ENCODE peak calls at places on chromosomes 2 and 18, in seven cellular contexts. One of them, this sample, is unnamed.

GRCh38 chr2:37819228-37819627 is 105.9 kb upstream of the RMDN2 start:
- DNase-seq in breast epithelium: no peak
- DNase-seq in ovary: no peak
- DNase-seq in A549: no peak
- DNase-seq in heart left ventricle: no peak
- DNase-seq in prostate gland: no peak
- DNase-seq in K562: no peak
- DNase-seq in this sample: no peak

GRCh38 chr2:65177754-65178442 is 48.0 kb upstream of the RAB1A start:
- DNase-seq in ovary: no peak
- DNase-seq in K562: no peak
- DNase-seq in heart left ventricle: no peak
- DNase-seq in breast epithelium: no peak
- DNase-seq in A549: no peak
- DNase-seq in prostate gland: no peak
- DNase-seq in this sample: no peak

GRCh38 chr18:79321625-79322024 is 74.1 kb upstream of the NFATC1 start:
- DNase-seq in prostate gland: no peak
- DNase-seq in A549: no peak
- DNase-seq in K562: no peak
- DNase-seq in heart left ventricle: no peak
- DNase-seq in breast epithelium: no peak
- DNase-seq in ovary: no peak
- DNase-seq in this sample: no peak

GRCh38 chr2:76280676-76281075 is 570.0 kb upstream of the GCFC2 start:
- DNase-seq in A549: no peak
- DNase-seq in ovary: no peak
- DNase-seq in K562: no peak
- DNase-seq in prostate gland: no peak
- DNase-seq in breast epithelium: no peak
- DNase-seq in heart left ventricle: no peak
- DNase-seq in this sample: no peak

GRCh38 chr2:233241803-233242202 is 9.7 kb upstream of the ATG16L1 start:
- DNase-seq in breast epithelium: no peak
- DNase-seq in ovary: no peak
- DNase-seq in prostate gland: no peak
- DNase-seq in K562: no peak
- DNase-seq in A549: no peak
- DNase-seq in heart left ventricle: no peak
- DNase-seq in this sample: no peak

GRCh38 chr18:79400591-79401381 is 5.1 kb downstream of the NFATC1 start:
- DNase-seq in ovary: no peak
- DNase-seq in heart left ventricle: peak
- DNase-seq in prostate gland: no peak
- DNase-seq in breast epithelium: no peak
- DNase-seq in A549: no peak
- DNase-seq in K562: peak
- DNase-seq in this sample: no peak

GRCh38 chr2:60416221-60417008 is 137.0 kb downstream of the BCL11A start:
- DNase-seq in A549: no peak
- DNase-seq in breast epithelium: peak
- DNase-seq in prostate gland: peak
- DNase-seq in ovary: no peak
- DNase-seq in heart left ventricle: peak
- DNase-seq in K562: no peak
- DNase-seq in this sample: peak

GRCh38 chr18:9760641-9761040 is 52.5 kb downstream of the RAB31 start:
- DNase-seq in A549: no peak
- DNase-seq in breast epithelium: no peak
- DNase-seq in heart left ventricle: no peak
- DNase-seq in prostate gland: no peak
- DNase-seq in K562: no peak
- DNase-seq in ovary: no peak
- DNase-seq in this sample: no peak

GRCh38 chr2:102782916-102783315 is 21.1 kb downstream of the TMEM182 start:
- DNase-seq in breast epithelium: no peak
- DNase-seq in heart left ventricle: no peak
- DNase-seq in prostate gland: no peak
- DNase-seq in ovary: no peak
- DNase-seq in K562: no peak
- DNase-seq in A549: no peak
- DNase-seq in this sample: no peak

GRCh38 chr2:10772201-10772867 is 40.3 kb downstream of the PDIA6 start:
- DNase-seq in breast epithelium: no peak
- DNase-seq in K562: no peak
- DNase-seq in prostate gland: no peak
- DNase-seq in heart left ventricle: no peak
- DNase-seq in A549: no peak
- DNase-seq in ovary: no peak
- DNase-seq in this sample: no peak

GRCh38 chr2:85423525-85423924 is 5.0 kb downstream of the SH2D6 start:
- DNase-seq in ovary: no peak
- DNase-seq in breast epithelium: no peak
- DNase-seq in prostate gland: no peak
- DNase-seq in A549: no peak
- DNase-seq in K562: no peak
- DNase-seq in heart left ventricle: no peak
- DNase-seq in this sample: no peak

GRCh38 chr2:213188971-213189899 is 37.8 kb upstream of the IKZF2 start:
- DNase-seq in K562: no peak
- DNase-seq in breast epithelium: no peak
- DNase-seq in prostate gland: no peak
- DNase-seq in heart left ventricle: no peak
- DNase-seq in ovary: no peak
- DNase-seq in A549: no peak
- DNase-seq in this sample: no peak

GRCh38 chr2:141828761-141829160 is 302.1 kb downstream of the LRP1B start:
- DNase-seq in breast epithelium: no peak
- DNase-seq in ovary: no peak
- DNase-seq in A549: no peak
- DNase-seq in prostate gland: no peak
- DNase-seq in heart left ventricle: no peak
- DNase-seq in K562: no peak
- DNase-seq in this sample: no peak

GRCh38 chr2:198807131-198807530 is 650.6 kb downstream of the SATB2 start:
- DNase-seq in K562: no peak
- DNase-seq in breast epithelium: no peak
- DNase-seq in heart left ventricle: no peak
- DNase-seq in prostate gland: no peak
- DNase-seq in A549: no peak
- DNase-seq in ovary: no peak
- DNase-seq in this sample: no peak

GRCh38 chr2:138373993-138374408 is 127.6 kb upstream of the SPOPL start:
- DNase-seq in K562: peak
- DNase-seq in ovary: peak
- DNase-seq in prostate gland: no peak
- DNase-seq in breast epithelium: no peak
- DNase-seq in heart left ventricle: no peak
- DNase-seq in A549: peak
- DNase-seq in this sample: peak

GRCh38 chr2:231104115-231104713 is 20.6 kb downstream of the HTR2B start:
- DNase-seq in ovary: peak
- DNase-seq in prostate gland: peak
- DNase-seq in heart left ventricle: no peak
- DNase-seq in K562: peak
- DNase-seq in A549: peak
- DNase-seq in breast epithelium: peak
- DNase-seq in this sample: peak

GRCh38 chr2:36530178-36530982 is 67.6 kb downstream of the FEZ2 start:
- DNase-seq in breast epithelium: no peak
- DNase-seq in ovary: no peak
- DNase-seq in heart left ventricle: no peak
- DNase-seq in A549: no peak
- DNase-seq in K562: no peak
- DNase-seq in prostate gland: no peak
- DNase-seq in this sample: no peak

GRCh38 chr2:29397743-29398142 is 282.5 kb downstream of the CLIP4 start:
- DNase-seq in ovary: no peak
- DNase-seq in prostate gland: no peak
- DNase-seq in heart left ventricle: no peak
- DNase-seq in K562: no peak
- DNase-seq in breast epithelium: no peak
- DNase-seq in A549: no peak
- DNase-seq in this sample: peak

GRCh38 chr18:59853380-59853779 is 46.4 kb upstream of the PMAIP1 start:
- DNase-seq in prostate gland: no peak
- DNase-seq in ovary: no peak
- DNase-seq in K562: no peak
- DNase-seq in breast epithelium: no peak
- DNase-seq in heart left ventricle: no peak
- DNase-seq in A549: no peak
- DNase-seq in this sample: no peak

GRCh38 chr2:201208563-201209252 is 25.8 kb downstream of the CASP10 start:
- DNase-seq in ovary: no peak
- DNase-seq in A549: no peak
- DNase-seq in prostate gland: no peak
- DNase-seq in K562: no peak
- DNase-seq in breast epithelium: no peak
- DNase-seq in heart left ventricle: peak
- DNase-seq in this sample: no peak

GRCh38 chr18:13450289-13451207 is 232.0 kb downstream of the LDLRAD4 start:
- DNase-seq in ovary: no peak
- DNase-seq in K562: no peak
- DNase-seq in prostate gland: no peak
- DNase-seq in heart left ventricle: no peak
- DNase-seq in breast epithelium: no peak
- DNase-seq in A549: no peak
- DNase-seq in this sample: no peak

GRCh38 chr2:1731512-1731962 is 12.8 kb downstream of the PXDN start:
- DNase-seq in breast epithelium: no peak
- DNase-seq in A549: no peak
- DNase-seq in prostate gland: no peak
- DNase-seq in K562: no peak
- DNase-seq in ovary: no peak
- DNase-seq in heart left ventricle: no peak
- DNase-seq in this sample: no peak

GRCh38 chr2:112482309-112483046 is 522 bp downstream of the TTL start:
- DNase-seq in breast epithelium: no peak
- DNase-seq in A549: peak
- DNase-seq in ovary: peak
- DNase-seq in prostate gland: peak
- DNase-seq in heart left ventricle: peak
- DNase-seq in K562: peak
- DNase-seq in this sample: peak

GRCh38 chr2:160076239-160076638 is 13.8 kb upstream of the PLA2R1 start:
- DNase-seq in breast epithelium: no peak
- DNase-seq in heart left ventricle: no peak
- DNase-seq in A549: no peak
- DNase-seq in K562: no peak
- DNase-seq in ovary: no peak
- DNase-seq in prostate gland: no peak
- DNase-seq in this sample: no peak

GRCh38 chr2:160076935-160077334 is 14.5 kb upstream of the PLA2R1 start:
- DNase-seq in prostate gland: no peak
- DNase-seq in breast epithelium: no peak
- DNase-seq in heart left ventricle: no peak
- DNase-seq in K562: no peak
- DNase-seq in A549: no peak
- DNase-seq in ovary: no peak
- DNase-seq in this sample: no peak

GRCh38 chr2:160073284-160073888 is 11.0 kb upstream of the PLA2R1 start:
- DNase-seq in ovary: no peak
- DNase-seq in A549: no peak
- DNase-seq in K562: no peak
- DNase-seq in breast epithelium: no peak
- DNase-seq in prostate gland: no peak
- DNase-seq in heart left ventricle: no peak
- DNase-seq in this sample: no peak

GRCh38 chr2:160075171-160075570 is 12.8 kb upstream of the PLA2R1 start:
- DNase-seq in prostate gland: no peak
- DNase-seq in ovary: no peak
- DNase-seq in breast epithelium: peak
- DNase-seq in A549: no peak
- DNase-seq in heart left ventricle: peak
- DNase-seq in K562: no peak
- DNase-seq in this sample: no peak

DNA sequence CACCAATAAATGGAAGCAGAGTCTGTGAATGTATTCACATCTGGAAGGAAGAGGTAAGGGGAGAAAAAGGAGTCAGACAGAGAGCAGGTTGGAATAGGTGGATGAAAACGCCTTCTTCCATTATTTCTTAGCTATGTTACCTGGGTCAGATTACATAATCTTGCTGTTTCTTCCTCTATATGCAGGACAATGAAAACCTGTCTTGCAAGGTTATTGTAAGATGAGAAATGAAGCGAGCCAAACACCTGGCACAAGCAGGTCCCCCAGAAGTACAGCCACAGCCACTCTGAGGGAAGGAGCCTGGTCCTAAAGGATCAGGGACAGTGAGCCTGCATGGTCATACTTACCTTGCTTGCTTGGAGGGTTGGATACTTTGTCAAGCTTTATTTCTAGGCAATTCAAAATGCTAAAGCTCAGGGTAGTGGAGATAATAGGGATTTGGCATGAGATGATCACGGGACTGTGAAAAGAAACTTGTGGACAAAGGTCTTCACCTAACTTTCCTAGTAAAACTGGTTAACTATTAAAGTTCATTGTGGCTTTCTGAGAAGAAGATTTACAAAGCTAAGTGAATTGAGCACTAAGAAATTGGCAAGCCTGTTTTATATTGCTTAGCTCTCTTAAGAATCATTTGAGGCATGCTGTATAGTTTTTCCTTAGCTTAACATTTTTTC is 15.6 kb upstream of the PLA2R1 start:
- DNase-seq in K562: no peak
- DNase-seq in breast epithelium: no peak
- DNase-seq in ovary: no peak
- DNase-seq in A549: no peak
- DNase-seq in prostate gland: no peak
- DNase-seq in heart left ventricle: no peak
- DNase-seq in this sample: no peak
- TF ChIP-seq POLR2A in K562: no peak
- TF ChIP-seq POLR2A in breast epithelium: no peak
- TF ChIP-seq POLR2A in ovary: no peak
- TF ChIP-seq POLR2A in A549: no peak
- TF ChIP-seq POLR2A in prostate gland: no peak
- TF ChIP-seq POLR2A in heart left ventricle: no peak
- TF ChIP-seq POLR2A in this sample: no peak

GRCh38 chr2:3536682-3537632 is 17.6 kb upstream of the ADI1 start:
- DNase-seq in prostate gland: no peak
- DNase-seq in heart left ventricle: peak
- DNase-seq in K562: peak
- DNase-seq in breast epithelium: no peak
- DNase-seq in ovary: peak
- DNase-seq in A549: peak
- DNase-seq in this sample: no peak
- TF ChIP-seq CTCF in prostate gland: no peak
- TF ChIP-seq CTCF in heart left ventricle: peak
- TF ChIP-seq CTCF in K562: peak
- TF ChIP-seq CTCF in breast epithelium: no peak
- TF ChIP-seq CTCF in ovary: peak
- TF ChIP-seq CTCF in A549: peak
- TF ChIP-seq CTCF in this sample: peak

GRCh38 chr18:3652380-3653262 is 202.6 kb downstream of the TGIF1 start:
- DNase-seq in heart left ventricle: peak
- DNase-seq in A549: peak
- DNase-seq in prostate gland: peak
- DNase-seq in ovary: peak
- DNase-seq in K562: peak
- DNase-seq in breast epithelium: peak
- DNase-seq in this sample: no peak
- TF ChIP-seq POLR2A in heart left ventricle: no peak
- TF ChIP-seq POLR2A in A549: peak
- TF ChIP-seq POLR2A in prostate gland: no peak
- TF ChIP-seq POLR2A in ovary: no peak
- TF ChIP-seq POLR2A in K562: no peak
- TF ChIP-seq POLR2A in breast epithelium: no peak
- TF ChIP-seq POLR2A in this sample: no peak

GRCh38 chr18:74230922-74231714 is 60.6 kb downstream of the CYB5A start:
- DNase-seq in prostate gland: no peak
- DNase-seq in A549: no peak
- DNase-seq in ovary: no peak
- DNase-seq in heart left ventricle: no peak
- DNase-seq in K562: no peak
- DNase-seq in breast epithelium: no peak
- DNase-seq in this sample: peak
- TF ChIP-seq CTCF in prostate gland: no peak
- TF ChIP-seq CTCF in A549: no peak
- TF ChIP-seq CTCF in ovary: no peak
- TF ChIP-seq CTCF in heart left ventricle: no peak
- TF ChIP-seq CTCF in K562: no peak
- TF ChIP-seq CTCF in breast epithelium: no peak
- TF ChIP-seq CTCF in this sample: no peak